ENCODE peak calls at places on chromosomes 3 and 15, in six cellular contexts. D, R, O, G, C and I are unnamed samples.

GRCh38 chr15:57218826-57219576 is 157.3 kb upstream of the CGNL1 start:
- DNase-seq in R (no peak), C (peak; percentile 68), G (peak; percentile 87), O (no peak), D (no peak), I (no peak)

GRCh38 chr15:61946778-61947177 is 113.5 kb downstream of the VPS13C start:
- DNase-seq in C (no peak), R (no peak), O (no peak), D (no peak), G (peak; percentile 64), I (no peak)

GRCh38 chr3:179723617-179724016 is 70.8 kb downstream of the USP13 start:
- DNase-seq in C (no peak), O (no peak), G (no peak), D (no peak), R (no peak), I (no peak)

GRCh38 chr3:37861540-37862051 is at the start of gene CTDSPL:
- DNase-seq in R (no peak), C (no peak), O (peak; percentile 89), G (peak; percentile 60), D (peak; percentile 49), I (peak; percentile 17)

GRCh38 chr3:192090586-192090985 is 629.6 kb downstream of the PYDC2 start:
- DNase-seq in R (no peak), O (no peak), C (no peak), G (no peak), D (no peak), I (no peak)

GRCh38 chr3:114551770-114552526 is 258.1 kb downstream of the TIGIT start:
- DNase-seq in C (no peak), R (no peak), O (no peak), G (peak; percentile 75), D (no peak), I (peak; percentile 81)

GRCh38 chr3:10501664-10502052 is 3.7 kb downstream of the ATP2B2 start:
- DNase-seq in R (no peak), D (no peak), O (no peak), G (no peak), C (no peak), I (no peak)

GRCh38 chr3:127800508-127800907 is 21.8 kb downstream of the MGLL start:
- DNase-seq in D (peak; percentile 23), G (peak; percentile 38), C (no peak), O (no peak), R (peak; percentile 88), I (peak; percentile 75)

GRCh38 chr3:142501004-142501926 is 53.4 kb upstream of the XRN1 start:
- DNase-seq in D (no peak), R (no peak), C (no peak), O (peak; percentile 47), G (peak; percentile 95), I (peak; percentile 29)

GRCh38 chr15:67685008-67685599 is 140.2 kb upstream of the SKOR1 start:
- DNase-seq in O (no peak), D (no peak), R (no peak), G (peak; percentile 33), C (no peak), I (peak; percentile 59)

GRCh38 chr3:94587291-94587690 is 524.4 kb downstream of the NSUN3 start:
- DNase-seq in C (no peak), G (no peak), D (no peak), R (no peak), O (no peak), I (no peak)